ENCODE peak calls at places on chromosomes 7 and 10, in nine cellular contexts. S, T, M, I, E, F, K, X and W are unnamed samples.

GRCh38 chr7:50166997-50167961 is 74.2 kb upstream of the ZPBP start:
- DNase-seq in S (no peak), T (peak; percentile 84), M (no peak), I (peak; percentile 81), E (no peak), F (no peak), K (no peak), X (no peak), W (no peak)

GRCh38 chr7:155002411-155003214 is at the start of gene PAXIP1:
- DNase-seq in S (no peak), T (peak; percentile 76), M (peak; percentile 92), I (peak; percentile 70), E (no peak), F (peak; percentile 61), K (peak; percentile 49), X (peak; percentile 92), W (peak; percentile 55)

GRCh38 chr10:22657566-22658190 is 56.7 kb downstream of the PIP4K2A start:
- DNase-seq in S (no peak), T (no peak), M (no peak), I (no peak), E (no peak), F (no peak), K (no peak), X (no peak), W (no peak)

GRCh38 chr7:121807078-121807477 is 65.9 kb upstream of the PTPRZ1 start:
- DNase-seq in S (no peak), T (no peak), M (no peak), I (no peak), E (no peak), F (no peak), K (no peak), X (no peak), W (no peak)

GRCh38 chr10:58723977-58724376 is 211.3 kb downstream of the BICC1 start:
- DNase-seq in S (no peak), T (no peak), M (no peak), I (no peak), E (no peak), F (no peak), K (no peak), X (no peak), W (no peak)

GRCh38 chr10:21534611-21535493 is 820 bp downstream of the MLLT10 start:
- DNase-seq in S (no peak), T (peak; percentile 61), M (peak; percentile 92), I (peak; percentile 71), E (peak; percentile 74), F (peak; percentile 55), K (peak; percentile 68), X (peak; percentile 87), W (peak; percentile 62)

GRCh38 chr10:78203915-78204818 is 170.5 kb downstream of the RPS24 start:
- DNase-seq in S (no peak), T (no peak), M (no peak), I (peak; percentile 5), E (no peak), F (no peak), K (no peak), X (no peak), W (no peak)

GRCh38 chr10:137031-137430 is 1.8 kb downstream of the ZMYND11 start:
- DNase-seq in S (no peak), T (peak; percentile 47), M (no peak), I (peak; percentile 61), E (no peak), F (no peak), K (no peak), X (peak; percentile 53), W (no peak)

GRCh38 chr7:42843209-42843800 is 68.6 kb downstream of the C7orf25 start:
- DNase-seq in S (no peak), T (peak; percentile 28), M (no peak), I (no peak), E (peak; percentile 27), F (peak; percentile 19), K (peak; percentile 20), X (peak; percentile 78), W (peak; percentile 15)

GRCh38 chr10:24974978-24975377 is 22.6 kb upstream of the PRTFDC1 start:
- DNase-seq in S (no peak), T (no peak), M (no peak), I (no peak), E (peak; percentile 55), F (no peak), K (no peak), X (peak; percentile 13), W (no peak)

GRCh38 chr10:59876695-59877094 is 29.7 kb downstream of the CCDC6 start:
- DNase-seq in S (no peak), T (no peak), M (no peak), I (no peak), E (no peak), F (no peak), K (no peak), X (no peak), W (no peak)

GRCh38 chr10:80429521-80429966 is 21.2 kb downstream of the PRXL2A start:
- DNase-seq in S (no peak), T (no peak), M (no peak), I (no peak), E (no peak), F (no peak), K (peak; percentile 66), X (no peak), W (no peak)

GRCh38 chr10:124318811-124319210 is 99.9 kb downstream of the OAT start:
- DNase-seq in S (no peak), T (no peak), M (no peak), I (no peak), E (no peak), F (no peak), K (no peak), X (no peak), W (no peak)

GRCh38 chr7:13541326-13541725 is 448.1 kb downstream of the ETV1 start:
- DNase-seq in S (no peak), T (no peak), M (no peak), I (no peak), E (no peak), F (no peak), K (no peak), X (no peak), W (no peak)

GRCh38 chr7:13540429-13540828 is 449.0 kb downstream of the ETV1 start:
- DNase-seq in S (peak; percentile 24), T (no peak), M (no peak), I (no peak), E (no peak), F (no peak), K (no peak), X (no peak), W (no peak)

GRCh38 chr7:13538669-13539068 is 450.8 kb downstream of the ETV1 start:
- DNase-seq in S (no peak), T (no peak), M (no peak), I (no peak), E (no peak), F (peak; percentile 25), K (no peak), X (no peak), W (no peak)

GRCh38 chr7:13542451-13542850 is 447.0 kb downstream of the ETV1 start:
- DNase-seq in S (no peak), T (no peak), M (no peak), I (no peak), E (no peak), F (no peak), K (no peak), X (no peak), W (no peak)
- H3K27ac ChIP-seq in S (no peak overlapping the region), T (no peak overlapping the region), M (no peak overlapping the region), I (no peak overlapping the region), E (no peak overlapping the region), F (no peak overlapping the region), K (no peak overlapping the region), X (no peak overlapping the region), W (no peak overlapping the region)

DNA sequence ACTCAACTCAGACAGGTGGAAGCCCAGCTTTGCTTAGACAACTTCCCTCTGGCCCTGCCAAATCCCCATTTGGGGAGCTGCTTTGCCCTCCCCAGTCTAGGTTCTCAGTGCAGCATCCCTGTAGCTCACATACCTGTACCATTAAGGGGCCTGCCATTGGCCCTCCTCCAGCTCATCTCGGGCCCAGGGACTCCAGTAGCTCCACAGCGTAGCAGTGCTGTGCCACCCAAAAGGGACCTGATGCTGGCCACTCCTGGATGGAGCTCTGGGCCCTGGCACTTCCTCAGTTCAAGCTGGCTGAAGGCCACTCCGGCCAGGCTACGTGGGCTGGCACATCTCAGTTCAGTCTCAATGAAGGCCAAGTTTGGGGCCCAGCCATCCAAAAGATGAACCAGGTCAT is 7.4 kb downstream of the LRIT1 start:
- DNase-seq in S (no peak), T (no peak), M (no peak), I (no peak), E (no peak), F (no peak), K (no peak), X (no peak), W (no peak)
- H3K27ac ChIP-seq in S (no peak overlapping the region), T (no peak overlapping the region), M (no peak overlapping the region), I (no peak overlapping the region), E (no peak overlapping the region), F (no peak overlapping the region), K (no peak overlapping the region), X (no peak overlapping the region), W (no peak overlapping the region)

GRCh38 chr7:1608318-1608717 is 38.5 kb upstream of the PSMG3 start:
- DNase-seq in S (no peak), T (no peak), M (no peak), I (no peak), E (no peak), F (no peak), K (no peak), X (no peak), W (no peak)
- H3K27ac ChIP-seq in S (no peak overlapping the region), T (no peak overlapping the region), M (no peak overlapping the region), I (no peak overlapping the region), E (no peak overlapping the region), F (no peak overlapping the region), K (no peak overlapping the region), X (no peak overlapping the region), W (no peak overlapping the region)

GRCh38 chr7:48085433-48085791 is 3.7 kb upstream of the UPP1 start:
- DNase-seq in S (no peak), T (no peak), M (no peak), I (no peak), E (no peak), F (no peak), K (no peak), X (no peak), W (no peak)
- H3K27ac ChIP-seq in S (peak overlapping the region; percentile 73), T (no peak overlapping the region), M (peak overlapping the region; percentile 65), I (no peak overlapping the region), E (peak overlapping the region; percentile 91), F (no peak overlapping the region), K (peak overlapping the region; percentile 68), X (no peak overlapping the region), W (no peak overlapping the region)